ENCODE peak calls at places on chromosomes 7 and 10, in nine cellular contexts. D, T, F, L, C, M, Z, A and W are unnamed samples.

GRCh38 chr10:77452952-77453564 is 184.6 kb downstream of the KCNMA1 start:
- DNase-seq in D (no peak), T (no peak), F (no peak), L (no peak), C (no peak), M (no peak), Z (no peak), A (no peak), W (no peak)

GRCh38 chr7:7323921-7324320 is 141.6 kb downstream of the C1GALT1 start:
- DNase-seq in D (no peak), T (no peak), F (no peak), L (no peak), C (no peak), M (no peak), Z (no peak), A (no peak), W (no peak)

GRCh38 chr7:134547738-134548054 is 1.2 kb upstream of the AKR1B15 start:
- DNase-seq in D (no peak), T (no peak), F (peak), L (peak), C (peak), M (peak), Z (no peak), A (peak), W (no peak)

GRCh38 chr7:93515144-93515543 is 59.4 kb downstream of the CALCR start:
- DNase-seq in D (no peak), T (no peak), F (no peak), L (no peak), C (no peak), M (no peak), Z (no peak), A (no peak), W (no peak)

GRCh38 chr7:23594879-23595604 is 2.1 kb upstream of the CCDC126 start:
- DNase-seq in D (no peak), T (no peak), F (no peak), L (no peak), C (no peak), M (no peak), Z (no peak), A (no peak), W (no peak)

GRCh38 chr7:128398016-128398840 is 11.6 kb downstream of the IMPDH1 start:
- DNase-seq in D (peak), T (peak), F (peak), L (peak), C (peak), M (peak), Z (peak), A (peak), W (no peak)

GRCh38 chr7:155425946-155426345 is 32.0 kb upstream of the EN2 start:
- DNase-seq in D (no peak), T (no peak), F (no peak), L (no peak), C (no peak), M (no peak), Z (no peak), A (no peak), W (no peak)

GRCh38 chr7:77752016-77752415 is 46.2 kb downstream of the TMEM60 start:
- DNase-seq in D (no peak), T (no peak), F (no peak), L (no peak), C (no peak), M (no peak), Z (no peak), A (no peak), W (no peak)

GRCh38 chr7:51067757-51068156 is 248.9 kb downstream of the COBL start:
- DNase-seq in D (peak), T (no peak), F (peak), L (no peak), C (peak), M (peak), Z (peak), A (peak), W (no peak)

GRCh38 chr10:17851611-17852010 is 42.5 kb downstream of the MRC1 start:
- DNase-seq in D (peak), T (no peak), F (no peak), L (no peak), C (peak), M (no peak), Z (no peak), A (no peak), W (no peak)

GRCh38 chr10:6401066-6401465 is 179.0 kb downstream of the PRKCQ start:
- DNase-seq in D (no peak), T (no peak), F (no peak), L (no peak), C (no peak), M (no peak), Z (no peak), A (no peak), W (no peak)

GRCh38 chr10:6401562-6402348 is 178.3 kb downstream of the PRKCQ start:
- DNase-seq in D (peak), T (peak), F (peak), L (peak), C (peak), M (peak), Z (peak), A (peak), W (no peak)

GRCh38 chr10:6399879-6400278 is 180.2 kb downstream of the PRKCQ start:
- DNase-seq in D (no peak), T (no peak), F (no peak), L (no peak), C (no peak), M (no peak), Z (no peak), A (no peak), W (no peak)

GRCh38 chr10:6399241-6399701 is 180.8 kb downstream of the PRKCQ start:
- DNase-seq in D (peak), T (no peak), F (peak), L (no peak), C (no peak), M (peak), Z (no peak), A (no peak), W (no peak)

DNA sequence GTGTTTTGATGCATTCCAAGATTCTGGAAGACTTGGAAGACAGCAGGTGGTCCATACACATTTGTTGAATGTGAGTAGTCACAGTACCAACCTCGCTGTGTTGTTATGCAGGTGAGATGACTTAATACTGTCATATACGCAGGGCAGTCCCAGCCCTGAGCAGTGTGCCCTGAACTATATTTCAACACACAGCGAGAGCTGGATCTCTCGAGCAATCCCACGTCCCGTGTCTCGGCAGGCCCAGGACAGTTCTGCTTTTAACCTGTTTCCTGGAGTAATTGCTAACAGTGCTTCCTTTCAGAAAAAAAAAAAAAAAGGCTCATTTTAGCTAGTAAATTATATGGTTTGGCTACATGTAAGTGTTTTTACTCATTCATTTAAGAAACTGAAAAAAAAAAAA is 179.7 kb downstream of the PRKCQ start:
- DNase-seq in D (no peak), T (no peak), F (no peak), L (no peak), C (no peak), M (no peak), Z (no peak), A (no peak), W (no peak)
- TF ChIP-seq CTCF in D (no peak), T (no peak), F (no peak), L (no peak), C (no peak), M (no peak), Z (no peak), A (no peak), W (no peak)

DNA sequence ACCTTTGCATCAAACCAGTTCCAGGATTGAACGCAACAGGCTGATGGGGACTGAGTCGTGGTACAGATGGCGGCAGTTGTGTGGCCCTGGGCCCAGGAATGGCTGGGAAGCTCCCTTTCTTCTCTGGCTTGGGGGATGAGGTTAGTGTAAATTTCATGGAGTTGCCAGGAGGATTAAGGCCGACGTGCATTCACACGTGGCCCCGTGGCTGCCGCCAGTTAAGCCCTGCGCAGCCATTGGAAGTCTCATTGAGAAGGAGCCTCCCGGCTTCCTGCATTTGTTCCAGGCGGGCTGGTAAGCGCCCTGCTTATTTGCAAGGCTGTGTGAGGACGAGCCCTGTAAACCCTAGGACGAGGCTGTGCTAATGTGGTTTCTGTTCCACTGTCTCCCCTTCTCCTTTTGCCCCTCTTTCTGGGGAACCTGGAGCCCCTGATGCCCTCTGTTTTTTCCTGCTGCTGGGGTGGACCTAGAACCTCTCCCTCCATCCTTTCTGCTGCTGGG is 174.7 kb upstream of the TNRC18 start:
- DNase-seq in D (no peak), T (no peak), F (no peak), L (peak), C (no peak), M (no peak), Z (no peak), A (no peak), W (no peak)
- H3K27ac ChIP-seq in D (no peak), T (no peak), F (peak), L (peak), C (no peak), M (no peak), Z (no peak), A (no peak), W (peak)

DNA sequence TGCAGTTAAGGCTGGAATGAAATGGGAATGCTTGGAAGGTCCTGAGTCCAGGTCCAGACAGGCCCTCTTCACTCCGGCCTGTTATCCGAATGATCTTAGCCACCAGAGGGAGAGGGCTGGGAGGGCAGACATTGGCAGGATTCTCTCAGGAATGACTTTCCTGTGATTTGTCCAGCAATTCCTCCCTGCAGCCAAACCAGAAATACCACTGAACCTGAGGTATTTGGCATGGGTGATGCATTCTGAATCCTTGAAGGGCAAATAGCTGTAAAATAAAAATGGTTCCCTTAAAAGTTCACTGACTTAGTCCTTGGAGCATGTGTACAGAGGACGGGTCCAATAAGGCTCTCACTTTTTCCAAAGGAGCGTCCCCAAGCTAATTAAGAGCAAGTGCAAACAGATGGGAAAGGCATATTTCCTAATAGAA is 77.5 kb upstream of the HABP2 start:
- DNase-seq in D (no peak), T (no peak), F (no peak), L (no peak), C (no peak), M (peak), Z (no peak), A (no peak), W (no peak)
- TF ChIP-seq CTCF in D (no peak), T (no peak), F (no peak), L (no peak), C (no peak), M (no peak), Z (no peak), A (no peak), W (no peak)

DNA sequence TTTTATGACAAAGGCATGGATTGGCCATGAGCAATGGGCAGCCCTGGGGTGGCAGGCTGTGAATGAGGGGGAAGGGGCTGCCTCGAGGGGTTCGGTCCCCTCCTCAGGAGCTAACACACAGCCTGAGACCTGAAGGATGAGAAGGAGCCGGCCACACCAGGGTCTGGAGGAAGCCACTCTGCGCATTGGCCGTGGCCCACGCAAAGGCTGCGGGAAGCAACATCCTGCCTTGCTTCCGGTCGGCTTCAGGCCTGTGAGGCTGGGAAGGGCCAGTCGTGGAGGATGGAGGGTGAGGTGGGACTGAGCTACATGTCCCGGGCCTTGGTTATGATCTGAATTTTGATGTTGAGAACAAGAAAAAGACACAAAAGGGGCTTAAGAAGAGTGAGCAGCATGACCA is 49.4 kb downstream of the RGS10 start:
- DNase-seq in D (no peak), T (no peak), F (no peak), L (no peak), C (no peak), M (no peak), Z (no peak), A (no peak), W (no peak)
- H3K27ac ChIP-seq in D (no peak), T (no peak), F (no peak), L (no peak), C (peak), M (no peak), Z (peak), A (no peak), W (no peak)

DNA sequence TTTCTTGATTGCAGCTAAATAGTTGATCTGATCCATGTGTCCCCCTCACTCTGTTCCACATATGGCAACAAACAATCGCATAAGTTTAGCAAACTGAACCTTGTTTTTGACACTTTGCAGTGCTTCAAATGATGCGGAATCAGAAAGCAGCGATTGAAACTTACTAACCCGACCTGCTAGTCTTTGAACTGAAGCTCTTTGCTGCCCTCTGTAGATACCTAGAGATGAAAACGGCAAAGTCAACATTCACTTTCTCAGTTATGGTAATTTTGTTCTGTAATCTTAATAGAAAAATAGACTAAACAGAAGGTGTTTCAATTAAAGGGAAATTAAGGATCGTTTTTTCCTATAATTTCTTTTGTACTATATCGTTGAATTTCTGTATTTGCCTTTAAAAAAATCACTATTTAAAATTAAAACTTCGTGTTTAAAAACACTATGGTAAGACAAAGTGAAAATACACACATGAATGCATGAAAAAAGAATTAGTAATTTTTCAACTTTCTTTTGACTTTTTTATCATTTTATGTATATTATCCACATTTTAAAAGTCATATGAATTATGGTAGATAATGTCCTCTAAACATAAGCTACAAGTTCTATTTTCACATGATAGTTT is 276.5 kb downstream of the MAGI2 start:
- DNase-seq in D (no peak), T (no peak), F (peak), L (no peak), C (no peak), M (peak), Z (no peak), A (no peak), W (no peak)
- TF ChIP-seq CTCF in D (no peak), T (no peak), F (peak), L (peak), C (peak), M (no peak), Z (no peak), A (no peak), W (peak)

GRCh38 chr7:87564290-87564963 is 36.3 kb downstream of the ABCB1 start:
- DNase-seq in D (peak), T (peak), F (peak), L (no peak), C (peak), M (no peak), Z (no peak), A (peak), W (no peak)
- H3K27ac ChIP-seq in D (no peak), T (no peak), F (no peak), L (no peak), C (no peak), M (no peak), Z (no peak), A (no peak), W (no peak)

GRCh38 chr10:8873310-8873709 is 818.8 kb downstream of the GATA3 start:
- DNase-seq in D (no peak), T (no peak), F (no peak), L (no peak), C (no peak), M (no peak), Z (no peak), A (no peak), W (no peak)
- TF ChIP-seq CTCF in D (no peak), T (no peak), F (peak), L (no peak), C (no peak), M (no peak), Z (no peak), A (no peak), W (peak)